ENCODE peak calls at places on chromosomes 11 and 22, in seven cellular contexts. V is K562, I is HepG2, U is HCT116, J is SK-N-SH, E is H1, N is GM12878. K is an unnamed sample. For H3K4me1, the result is how much of the 10 kb centered on the place peaks cover.

GRCh38 chr22:19307872-19308271 is 16.4 kb upstream of the CLTCL1 start:
- DNase-seq in E (no peak), N (no peak), U (no peak), J (no peak), V (no peak), I (no peak), K (no peak)

GRCh38 chr11:63998558-63999348 is 12.5 kb downstream of the OTUB1 start:
- DNase-seq in N (no peak), J (peak), V (no peak), U (no peak), E (peak), I (no peak), K (no peak)

GRCh38 chr11:10407055-10407454 is 48.0 kb upstream of the AMPD3 start:
- DNase-seq in E (no peak), I (peak), N (no peak), J (no peak), U (peak), V (peak), K (peak)

GRCh38 chr22:34829485-34829884 is 236.5 kb upstream of the ISX start:
- DNase-seq in I (no peak), U (no peak), J (no peak), N (no peak), V (no peak), E (no peak), K (no peak)

GRCh38 chr22:33005476-33005875 is 52.7 kb downstream of the SYN3 start:
- DNase-seq in E (peak), J (no peak), U (no peak), I (no peak), V (no peak), N (no peak), K (no peak)

GRCh38 chr11:100810146-100810545 is 123.1 kb downstream of the ARHGAP42 start:
- DNase-seq in V (no peak), N (no peak), I (no peak), E (no peak), U (no peak), J (no peak), K (no peak)

GRCh38 chr11:31355131-31355530 is 14.4 kb downstream of the DCDC1 start:
- DNase-seq in N (no peak), I (no peak), V (no peak), J (no peak), U (no peak), E (no peak), K (no peak)

GRCh38 chr11:59106363-59107336 is at the start of gene FAM111B:
- DNase-seq in V (peak), I (peak), N (peak), E (peak), U (peak), J (peak), K (peak)

GRCh38 chr11:128473631-128474030 is 113.7 kb downstream of the ETS1 start:
- DNase-seq in V (no peak), U (no peak), E (no peak), I (no peak), J (no peak), N (peak), K (no peak)

GRCh38 chr11:17684550-17684949 is 34.8 kb upstream of the MYOD1 start:
- DNase-seq in E (no peak), U (no peak), J (no peak), V (no peak), N (no peak), I (no peak), K (no peak)

GRCh38 chr11:103581680-103582265 is 454.7 kb upstream of the DDI1 start:
- DNase-seq in V (no peak), E (no peak), J (no peak), I (no peak), U (no peak), N (no peak), K (no peak)
- H2AFZ ChIP-seq in V (no peak), E (no peak), J (no peak), I (no peak), U (no peak), N (no peak), K (no peak)

GRCh38 chr22:38467438-38467903 is 425 bp upstream of the KDELR3 start:
- DNase-seq in N (no peak), U (no peak), I (no peak), V (peak), E (no peak), J (no peak), K (no peak)
- TF ChIP-seq MAX in N (no peak), U (no peak), I (no peak), V (peak), E (no peak), J (no peak), K (no peak)

GRCh38 chr11:1360181-1360834 is 29.4 kb upstream of the BRSK2 start:
- DNase-seq in V (no peak), J (peak), U (no peak), I (no peak), N (no peak), E (no peak), K (no peak)
- H3K4me1 ChIP-seq in V (under half), J (under half), U (under half), I (under half), N (under half), E (under half), K (under half)

GRCh38 chr22:31346255-31346732 is at the start of gene PATZ1:
- DNase-seq in N (no peak), V (peak), I (peak), J (peak), E (no peak), U (peak), K (peak)

GRCh38 chr22:31343235-31344191 is 2.6 kb downstream of the PATZ1 start:
- DNase-seq in J (peak), E (peak), N (no peak), V (no peak), I (no peak), U (no peak), K (peak)

GRCh38 chr22:31345331-31346254 is 553 bp downstream of the PATZ1 start:
- DNase-seq in J (peak), U (peak), I (peak), E (peak), V (peak), N (peak), K (peak)

GRCh38 chr22:31342389-31343125 is 3.6 kb downstream of the PATZ1 start:
- DNase-seq in N (no peak), U (no peak), V (no peak), E (no peak), J (no peak), I (no peak), K (no peak)

DNA sequence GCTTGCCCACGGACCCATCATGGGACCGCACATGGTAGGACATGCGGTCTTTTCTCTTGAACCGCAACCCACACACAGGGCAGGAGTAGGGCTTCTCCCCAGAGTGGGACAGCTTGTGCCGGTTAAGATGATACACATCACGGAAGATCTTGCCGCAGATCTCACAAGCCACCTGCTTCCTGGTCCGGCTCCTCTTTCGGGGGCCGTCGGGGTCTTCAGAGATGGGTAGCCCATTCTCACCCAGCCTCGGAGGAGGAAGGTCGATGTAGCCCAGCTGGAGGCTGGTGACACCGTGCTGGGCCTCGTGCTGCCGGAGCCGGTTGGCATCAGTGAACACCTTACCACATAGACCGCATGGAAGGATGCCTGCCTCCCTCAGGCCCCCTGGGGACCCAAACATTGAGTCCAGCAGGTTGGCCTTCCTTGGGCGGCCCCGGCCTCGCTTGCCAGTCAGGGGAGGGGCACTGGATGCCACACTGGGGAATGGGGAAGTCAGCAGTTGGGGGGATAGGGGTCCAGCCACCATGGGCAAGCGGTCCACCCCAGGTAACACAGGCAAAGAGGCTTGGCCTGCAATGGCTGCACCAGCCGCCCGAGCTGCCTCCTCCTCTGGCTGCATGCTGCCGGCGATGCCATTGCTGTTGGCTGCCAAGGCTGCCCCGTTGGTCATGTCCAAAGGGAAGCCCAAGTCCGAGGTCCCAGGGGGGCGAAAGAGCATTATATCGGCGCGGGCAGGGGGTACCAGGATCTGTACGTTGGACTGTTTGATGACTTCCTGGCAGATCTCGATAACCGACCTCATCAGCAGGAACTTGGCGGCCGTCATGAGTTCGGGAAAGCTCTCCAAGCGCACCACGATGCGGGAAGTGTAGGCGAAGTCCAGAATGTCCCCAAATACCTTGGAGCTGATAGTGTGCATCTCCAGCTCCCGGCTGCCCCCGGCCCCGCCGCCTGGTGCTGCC is 1.5 kb downstream of the PATZ1 start:
- DNase-seq in N (no peak), V (no peak), J (peak), I (no peak), E (peak), U (no peak), K (peak)
- H2AFZ ChIP-seq in N (peak), V (no peak), J (no peak), I (no peak), E (no peak), U (no peak), K (no peak)

GRCh38 chr22:30890689-30891442 is 77.7 kb downstream of the MORC2 start:
- DNase-seq in U (peak), E (peak), J (peak), V (peak), I (no peak), N (no peak), K (peak)
- TF ChIP-seq MAX in U (no peak), E (no peak), J (no peak), V (no peak), I (no peak), N (no peak), K (no peak)

GRCh38 chr11:65434057-65434666 is 11.6 kb downstream of the NEAT1 start:
- DNase-seq in V (no peak), E (no peak), J (no peak), U (no peak), N (no peak), I (no peak), K (peak)

GRCh38 chr11:65433657-65434056 is 11.1 kb downstream of the NEAT1 start:
- DNase-seq in V (no peak), N (no peak), E (no peak), J (no peak), I (no peak), U (no peak), K (no peak)

GRCh38 chr11:65435330-65435931 is 12.8 kb downstream of the NEAT1 start:
- DNase-seq in I (no peak), E (peak), U (no peak), N (no peak), J (no peak), V (no peak), K (no peak)

GRCh38 chr11:65435981-65436411 is 13.4 kb downstream of the NEAT1 start:
- DNase-seq in E (peak), N (no peak), I (no peak), J (no peak), U (no peak), V (no peak), K (peak)

DNA sequence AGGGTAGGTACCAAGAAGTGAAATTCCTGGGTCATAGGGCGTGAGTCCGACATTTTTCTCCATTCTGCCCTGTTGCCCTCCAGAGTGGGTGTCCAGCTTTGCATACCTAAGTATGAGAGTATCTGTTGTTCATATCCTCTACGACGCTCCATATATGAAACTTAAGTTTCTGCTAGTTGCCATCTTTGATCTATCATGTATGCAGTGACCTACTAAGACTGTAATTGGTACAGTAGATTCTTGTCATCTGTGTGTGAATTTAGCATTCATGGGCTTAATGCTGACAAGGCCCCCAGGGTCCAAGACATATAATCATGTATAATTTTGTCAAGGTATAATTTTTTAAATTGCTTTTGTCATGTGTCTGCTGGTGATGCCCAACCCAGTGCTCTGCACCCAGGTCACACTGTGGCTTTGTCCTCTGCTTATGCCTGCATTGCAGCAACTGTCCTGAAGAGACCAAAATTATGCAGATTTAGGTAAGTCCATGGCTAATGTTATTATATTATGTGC is 12.1 kb downstream of the NEAT1 start:
- DNase-seq in J (no peak), U (no peak), N (no peak), I (no peak), E (no peak), V (no peak), K (peak)
- H3K4me1 ChIP-seq in J (under half), U (under half), N (under half), I (half or more), E (under half), V (under half), K (under half)

GRCh38 chr11:445765-446588 is 4.1 kb upstream of the PTDSS2 start:
- DNase-seq in V (no peak), N (no peak), U (no peak), I (peak), E (no peak), J (no peak), K (no peak)
- H2AFZ ChIP-seq in V (peak), N (no peak), U (no peak), I (no peak), E (no peak), J (no peak), K (no peak)

K was measured in endothelial cell of umbilical vein.